ENCODE peak calls at places on chromosome 16, in seven cellular contexts. Q, A, P, Z, O, Y and B are unnamed samples.

GRCh38 chr16:56609463-56609921 is 1.1 kb downstream of the MT2A start:
- DNase-seq in Q (peak), A (no peak), P (no peak), Z (no peak), O (peak), Y (peak), B (no peak)

GRCh38 chr16:10738231-10739077 is 5.2 kb upstream of the NUBP1 start:
- DNase-seq in Q (peak), A (peak), P (no peak), Z (peak), O (peak), Y (peak), B (no peak)

GRCh38 chr16:1047801-1048200 is 24.7 kb upstream of the SSTR5 start:
- DNase-seq in Q (no peak), A (no peak), P (no peak), Z (no peak), O (no peak), Y (no peak), B (no peak)

GRCh38 chr16:89657442-89658220 is at the start of the genes CHMP1A and SPATA33:
- DNase-seq in Q (peak), A (peak), P (peak), Z (peak), O (peak), Y (peak), B (peak)

GRCh38 chr16:3131755-3132377 is 3.0 kb upstream of the ZNF213 start:
- DNase-seq in Q (peak), A (peak), P (peak), Z (peak), O (peak), Y (peak), B (no peak)

GRCh38 chr16:57264950-57265371 is 19.5 kb downstream of the PLLP start:
- DNase-seq in Q (no peak), A (no peak), P (no peak), Z (no peak), O (no peak), Y (no peak), B (no peak)

GRCh38 chr16:89510526-89510925 is 2.3 kb downstream of the SPG7 start:
- DNase-seq in Q (no peak), A (no peak), P (no peak), Z (no peak), O (no peak), Y (no peak), B (no peak)

GRCh38 chr16:66650707-66651473 is 45.7 kb downstream of the CMTM4 start:
- DNase-seq in Q (peak), A (peak), P (peak), Z (peak), O (peak), Y (peak), B (peak)

GRCh38 chr16:75911896-75912295 is 185.6 kb upstream of the CPHXL start:
- DNase-seq in Q (peak), A (no peak), P (no peak), Z (no peak), O (no peak), Y (peak), B (no peak)

DNA sequence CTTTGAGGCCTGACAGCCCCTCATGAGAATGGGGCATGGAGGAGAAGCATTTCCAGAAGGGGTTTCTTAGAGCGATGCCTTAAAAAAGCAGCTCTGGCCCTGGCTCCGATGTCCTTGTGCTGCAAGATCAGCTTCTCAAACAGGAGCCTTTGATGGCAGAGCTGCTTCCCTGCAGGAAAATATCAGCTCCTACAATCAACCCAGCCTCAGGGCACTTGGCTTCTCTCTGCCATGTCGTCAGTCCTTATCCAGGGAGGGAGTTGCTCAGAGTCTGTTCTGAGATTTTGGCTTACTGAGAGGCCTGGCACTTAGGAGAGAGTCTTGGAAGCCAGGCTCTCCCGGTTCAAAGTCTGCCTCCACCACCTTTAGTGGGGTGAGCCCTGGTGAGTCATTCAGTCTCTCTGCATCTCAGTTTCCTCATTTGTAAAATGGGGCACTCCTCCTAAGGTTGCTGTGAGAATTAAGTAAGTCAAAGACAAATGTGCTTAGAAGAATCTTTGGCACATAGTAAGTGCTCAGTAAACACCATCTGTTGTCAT is 184.4 kb downstream of the HAPSTR1 start:
- DNase-seq in Q (no peak), A (no peak), P (no peak), Z (peak), O (no peak), Y (peak), B (no peak)
- H3K23ac ChIP-seq in Q (no peak), A (no peak), P (no peak), Z (no peak), O (no peak), Y (no peak), B (no peak)

GRCh38 chr16:17420821-17421220 is 49.9 kb downstream of the XYLT1 start:
- DNase-seq in Q (no peak), A (no peak), P (no peak), Z (no peak), O (peak), Y (no peak), B (no peak)

GRCh38 chr16:17419266-17419665 is 51.5 kb downstream of the XYLT1 start:
- DNase-seq in Q (no peak), A (no peak), P (no peak), Z (no peak), O (no peak), Y (no peak), B (no peak)

GRCh38 chr16:17423195-17423594 is 47.6 kb downstream of the XYLT1 start:
- DNase-seq in Q (no peak), A (peak), P (peak), Z (peak), O (no peak), Y (no peak), B (peak)

GRCh38 chr16:17426451-17426850 is 44.3 kb downstream of the XYLT1 start:
- DNase-seq in Q (no peak), A (no peak), P (no peak), Z (no peak), O (no peak), Y (no peak), B (no peak)

DNA sequence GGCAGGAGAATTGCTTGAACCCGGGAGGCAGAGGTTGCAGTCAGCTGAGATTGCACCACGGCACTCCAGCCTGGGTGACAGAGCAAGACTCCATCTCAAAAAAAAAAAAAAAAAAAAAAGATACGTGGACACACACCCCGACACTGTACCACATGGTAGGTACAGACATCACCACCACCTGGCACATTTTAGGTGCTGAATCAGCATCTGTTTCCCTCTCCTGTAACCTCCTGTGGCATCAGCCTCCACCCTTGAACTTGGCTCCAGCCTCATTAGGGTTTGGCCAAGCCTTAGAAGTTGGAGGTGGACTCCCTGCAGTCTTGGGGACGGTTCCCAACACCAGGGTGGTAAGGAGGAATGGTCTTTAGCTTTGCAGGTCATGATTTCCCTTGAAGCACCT is 46.0 kb downstream of the XYLT1 start:
- DNase-seq in Q (no peak), A (no peak), P (no peak), Z (no peak), O (no peak), Y (no peak), B (no peak)
- H3K23ac ChIP-seq in Q (no peak), A (no peak), P (no peak), Z (no peak), O (no peak), Y (no peak), B (no peak)

GRCh38 chr16:11799017-11799381 is 1.9 kb upstream of the ZC3H7A start:
- DNase-seq in Q (no peak), A (no peak), P (no peak), Z (no peak), O (no peak), Y (no peak), B (no peak)
- H3K23ac ChIP-seq in Q (no peak), A (no peak), P (no peak), Z (peak), O (peak), Y (no peak), B (no peak)

GRCh38 chr16:25550647-25551046 is 141.1 kb upstream of the HS3ST4 start:
- DNase-seq in Q (no peak), A (no peak), P (no peak), Z (no peak), O (no peak), Y (no peak), B (no peak)

DNA sequence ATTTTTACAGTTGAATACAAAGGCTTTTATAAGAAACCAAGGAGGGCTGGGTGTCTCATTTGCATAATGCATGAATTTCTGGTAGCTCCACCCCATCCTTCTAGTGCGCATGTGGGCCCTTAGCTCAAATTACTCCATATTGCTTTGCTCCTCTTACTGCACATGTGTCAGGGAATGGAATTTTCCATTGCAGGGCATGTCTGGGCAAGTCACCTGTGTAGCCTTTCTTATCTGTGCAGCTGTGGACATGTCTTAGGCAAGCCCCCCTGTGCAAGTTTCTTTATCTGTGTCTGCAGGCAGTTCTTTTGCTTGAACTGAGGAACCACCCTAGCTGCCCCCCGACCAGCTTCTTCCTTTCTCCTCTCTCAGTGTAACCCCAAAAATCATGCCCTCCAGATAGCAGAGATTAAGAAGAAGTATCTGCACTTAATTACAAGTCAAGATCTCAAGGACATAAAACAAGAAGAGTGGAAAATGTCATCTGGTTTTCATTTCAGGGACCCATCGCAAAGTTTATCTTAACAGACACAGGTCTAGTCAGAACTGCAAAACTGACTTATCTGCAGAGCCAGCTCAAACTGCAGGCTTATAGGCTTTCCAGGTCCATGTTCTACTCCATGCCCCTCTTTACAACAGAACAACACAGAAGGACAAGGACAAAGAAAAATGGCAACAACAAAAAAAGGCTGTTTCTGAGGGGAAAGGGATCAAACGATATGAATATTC is 137.9 kb upstream of the HS3ST4 start:
- DNase-seq in Q (no peak), A (peak), P (no peak), Z (no peak), O (peak), Y (no peak), B (no peak)
- H3K23ac ChIP-seq in Q (no peak), A (no peak), P (no peak), Z (no peak), O (no peak), Y (no peak), B (no peak)

GRCh38 chr16:82063456-82064082 is 28.5 kb downstream of the HSD17B2 start:
- DNase-seq in Q (peak), A (no peak), P (no peak), Z (no peak), O (no peak), Y (no peak), B (no peak)
- H3K23ac ChIP-seq in Q (no peak), A (no peak), P (no peak), Z (no peak), O (no peak), Y (no peak), B (no peak)

GRCh38 chr16:4634768-4635167 is 10.1 kb downstream of the MGRN1 start:
- DNase-seq in Q (no peak), A (no peak), P (no peak), Z (no peak), O (no peak), Y (no peak), B (no peak)

GRCh38 chr16:4633910-4634635 is 9.4 kb downstream of the MGRN1 start:
- DNase-seq in Q (no peak), A (no peak), P (no peak), Z (no peak), O (no peak), Y (no peak), B (no peak)

GRCh38 chr16:4639899-4640509 is 15.4 kb downstream of the MGRN1 start:
- DNase-seq in Q (no peak), A (no peak), P (no peak), Z (no peak), O (no peak), Y (no peak), B (no peak)

GRCh38 chr16:4637501-4638166 is 13.0 kb downstream of the MGRN1 start:
- DNase-seq in Q (no peak), A (no peak), P (no peak), Z (no peak), O (no peak), Y (no peak), B (no peak)

DNA sequence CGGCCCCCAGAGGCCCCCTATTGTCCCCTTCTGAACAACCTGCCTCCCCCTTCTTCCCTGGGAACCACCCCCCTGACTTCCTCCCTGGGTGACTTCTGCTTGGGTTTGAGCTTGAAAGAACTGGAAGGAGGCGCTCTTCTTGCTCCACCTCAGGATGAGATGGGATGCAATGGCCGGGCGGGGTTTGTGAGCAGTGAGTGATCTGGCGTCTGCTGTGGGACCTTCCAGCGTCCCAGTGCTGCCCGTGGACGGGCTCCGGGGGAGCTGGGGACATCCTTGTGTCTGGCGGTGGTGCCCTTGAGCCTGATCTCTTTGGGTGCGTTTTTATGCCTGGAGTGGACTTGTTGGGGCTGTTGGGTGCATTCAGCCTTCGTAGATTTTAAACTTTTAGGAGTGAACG is 11.6 kb downstream of the MGRN1 start:
- DNase-seq in Q (no peak), A (no peak), P (no peak), Z (no peak), O (no peak), Y (no peak), B (no peak)
- H3K23ac ChIP-seq in Q (no peak), A (no peak), P (no peak), Z (no peak), O (no peak), Y (no peak), B (no peak)

DNA sequence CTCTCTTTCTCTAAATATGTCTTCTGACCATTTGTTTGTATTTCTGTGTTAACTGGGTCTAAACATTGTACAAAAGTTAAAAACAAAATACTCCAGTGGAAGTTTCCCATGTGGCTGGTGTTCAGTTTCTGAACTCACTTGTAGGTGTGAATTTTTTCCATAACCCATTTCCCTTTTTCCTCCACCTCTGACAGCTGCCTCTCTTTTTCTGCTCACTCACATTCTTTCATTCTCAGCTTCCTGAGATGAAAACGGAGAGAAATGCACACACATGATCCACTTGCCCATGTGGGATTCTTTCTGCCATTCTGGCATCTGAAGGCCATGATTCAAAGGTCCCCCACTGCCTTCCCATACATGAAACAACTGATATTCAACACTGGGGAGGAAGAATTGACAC is 41.1 kb upstream of the ACSM2B start:
- DNase-seq in Q (no peak), A (no peak), P (no peak), Z (no peak), O (no peak), Y (no peak), B (no peak)
- H3K23ac ChIP-seq in Q (no peak), A (no peak), P (no peak), Z (no peak), O (no peak), Y (no peak), B (no peak)

DNA sequence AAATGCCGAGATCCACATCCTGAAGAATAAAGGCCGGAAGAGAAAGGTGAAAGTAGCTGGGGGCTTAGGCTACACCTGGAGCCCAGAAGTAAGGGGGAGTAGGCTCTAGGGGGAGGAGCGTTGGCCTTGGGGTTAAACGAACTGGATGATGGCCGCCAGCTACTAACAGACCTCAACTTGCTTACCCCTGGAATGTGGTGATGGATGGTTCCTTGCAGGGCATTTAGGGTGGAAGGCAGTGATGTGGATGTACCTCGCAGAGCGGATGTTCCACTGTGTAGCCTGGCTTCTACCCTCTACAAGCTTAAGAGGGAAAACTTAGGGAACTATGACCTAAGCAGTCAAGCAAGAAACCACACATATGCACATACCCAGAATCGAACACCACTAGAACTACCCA is 2.3 kb upstream of the MAZ start:
- DNase-seq in Q (no peak), A (no peak), P (no peak), Z (no peak), O (no peak), Y (no peak), B (no peak)
- H3K23ac ChIP-seq in Q (no peak), A (no peak), P (no peak), Z (no peak), O (peak), Y (no peak), B (no peak)